ENCODE peak calls at places on chromosomes 12 and 14, in ten cellular contexts. N is fibroblast of pulmonary artery; R is heart left ventricle; P is GM04504; B is HS-5; E is stimulated activated CD8-positive, alpha-beta memory T cell treated with anti-CD3 and anti-CD28 coated beads, Interleukin-4, amount 100 ng/mL, for 48 hours; L is Caki2; U is CD8-positive, alpha-beta memory T cell; G is Right ventricle myocardium superior; K is fibroblast of mammary gland. F is an unnamed sample.

GRCh38 chr12:4802841-4803240 is 82.6 kb downstream of the GALNT8 start:
- DNase-seq in N (no peak), K (no peak), L (no peak), G (no peak), R (no peak), P (no peak), B (no peak), E (no peak), U (no peak), F (no peak)

GRCh38 chr12:124608451-124608870 is 41.0 kb upstream of the NCOR2 start:
- DNase-seq in K (peak), L (no peak), R (no peak), G (no peak), N (no peak), U (no peak), E (no peak), B (no peak), P (no peak), F (no peak)

GRCh38 chr12:114612062-114612461 is 71.9 kb downstream of the TBX3 start:
- DNase-seq in G (no peak), N (no peak), E (no peak), P (no peak), L (no peak), U (no peak), R (no peak), B (no peak), K (no peak), F (no peak)

GRCh38 chr14:24806061-24806678 is 172.2 kb upstream of the GZMB start:
- DNase-seq in E (peak), N (peak), R (peak), G (peak), B (no peak), U (no peak), K (peak), P (no peak), L (peak), F (peak)

GRCh38 chr14:105856676-105857222 is 330.4 kb downstream of the TMEM121 start:
- DNase-seq in U (peak), R (no peak), N (no peak), E (peak), L (no peak), K (no peak), G (no peak), B (no peak), P (no peak), F (no peak)

GRCh38 chr12:121917950-121918678 is at the start of gene CFAP251:
- DNase-seq in U (peak), E (peak), B (no peak), K (no peak), G (peak), L (peak), N (peak), R (peak), P (peak), F (no peak)

GRCh38 chr14:102913341-102914211 is 8.9 kb upstream of the AMN start:
- DNase-seq in G (peak), B (no peak), E (no peak), U (no peak), K (no peak), P (no peak), L (no peak), N (no peak), R (no peak), F (no peak)

GRCh38 chr12:12007001-12007712 is 63.6 kb upstream of the BCL2L14 start:
- DNase-seq in E (peak), K (peak), L (no peak), B (no peak), N (no peak), U (no peak), R (no peak), P (no peak), G (no peak), F (no peak)

GRCh38 chr12:113333877-113334785 is 778 bp downstream of the SLC8B1 start:
- DNase-seq in B (no peak), P (no peak), R (peak), G (no peak), K (no peak), L (no peak), U (no peak), E (peak), N (no peak), F (no peak)

F was measured in HAP-1.